ENCODE peak calls at places on chromosomes 12 and 14, in four cellular contexts. V is GM23248, O is MM.1S, L is PC-3. K is an unnamed sample.

GRCh38 chr12:97292588-97292987 is 170.0 kb upstream of the RMST start:
- DNase-seq in V (no peak), L (no peak), O (no peak), K (no peak)

GRCh38 chr12:13278249-13278787 is 81.8 kb downstream of the EMP1 start:
- DNase-seq in O (peak; percentile 65), L (peak; percentile 69), V (peak; percentile 71), K (peak; percentile 65)

GRCh38 chr12:52259850-52260249 is 14.6 kb upstream of the KRT86 start:
- DNase-seq in L (no peak), V (no peak), O (no peak), K (peak; percentile 36)

GRCh38 chr14:69573205-69573840 is 1.3 kb downstream of the CCDC177 start:
- DNase-seq in L (no peak), V (peak; percentile 33), O (no peak), K (no peak)

GRCh38 chr12:96235497-96235826 is 41.3 kb downstream of the ELK3 start:
- DNase-seq in L (no peak), O (no peak), V (no peak), K (no peak)

GRCh38 chr12:95473440-95473946 is 459 bp upstream of the METAP2 start:
- DNase-seq in V (peak; percentile 74), O (peak; percentile 39), L (peak; percentile 58), K (peak; percentile 36)

GRCh38 chr14:53850714-53851296 is 105.8 kb downstream of the BMP4 start:
- DNase-seq in V (peak; percentile 4), O (no peak), L (peak; percentile 72), K (peak; percentile 24)

GRCh38 chr12:56128669-56129209 is 672 bp downstream of the ESYT1 start:
- DNase-seq in V (peak; percentile 66), O (no peak), L (no peak), K (peak; percentile 29)

GRCh38 chr12:122421263-122421814 is 1.1 kb downstream of the CLIP1 start:
- DNase-seq in L (peak; percentile 62), V (peak; percentile 76), O (peak; percentile 14), K (peak; percentile 64)

GRCh38 chr12:46103691-46104090 is 113.3 kb upstream of the SCAF11 start:
- DNase-seq in O (no peak), V (no peak), L (no peak), K (no peak)

GRCh38 chr14:103624860-103625259 is 4.2 kb upstream of the KLC1 start:
- DNase-seq in L (peak; percentile 94), V (peak; percentile 96), O (no peak), K (peak; percentile 73)

GRCh38 chr12:42125372-42125767 is 19.3 kb downstream of the GXYLT1 start:
- DNase-seq in V (no peak), L (no peak), O (no peak), K (no peak)

GRCh38 chr14:44422699-44423098 is 84.4 kb downstream of the FSCB start:
- DNase-seq in V (no peak), L (no peak), O (no peak), K (no peak)

GRCh38 chr12:24921251-24922038 is 27.5 kb downstream of the BCAT1 start:
- DNase-seq in V (peak; percentile 78), O (no peak), L (no peak), K (no peak)

GRCh38 chr12:62516932-62517331 is 50.3 kb downstream of the MON2 start:
- DNase-seq in V (no peak), O (no peak), L (no peak), K (no peak)

GRCh38 chr12:93379432-93380308 is 1.9 kb downstream of the NUDT4 start:
- DNase-seq in V (peak; percentile 56), O (peak; percentile 23), L (peak; percentile 29), K (peak; percentile 22)

GRCh38 chr12:3431685-3432084 is 59.3 kb upstream of the PRMT8 start:
- DNase-seq in L (no peak), O (no peak), V (no peak), K (no peak)

GRCh38 chr12:74538491-74539258 is 1.0 kb downstream of the ATXN7L3B start:
- DNase-seq in V (peak; percentile 40), L (peak; percentile 26), O (peak; percentile 60), K (peak; percentile 14)

GRCh38 chr12:109160433-109160832 is 44.0 kb downstream of the ACACB start:
- DNase-seq in L (no peak), V (no peak), O (no peak), K (no peak)

GRCh38 chr14:52253503-52253902 is 14.0 kb upstream of the PTGDR start:
- DNase-seq in V (peak; percentile 61), L (peak; percentile 23), O (no peak), K (peak; percentile 25)

GRCh38 chr12:46402451-46402850 is 29.9 kb upstream of the SLC38A2 start:
- DNase-seq in O (no peak), L (peak; percentile 80), V (peak; percentile 84), K (peak; percentile 95)

GRCh38 chr12:69464433-69464832 is 5.8 kb upstream of the FRS2 start:
- DNase-seq in V (peak; percentile 57), O (no peak), L (no peak), K (no peak)

GRCh38 chr14:76953196-76953945 is 75.1 kb downstream of the IRF2BPL start:
- DNase-seq in L (peak; percentile 98), O (no peak), V (peak; percentile 93), K (peak; percentile 82)

GRCh38 chr14:33762462-33762861 is 188.4 kb downstream of the EGLN3 start:
- DNase-seq in V (peak; percentile 4), L (no peak), O (no peak), K (peak; percentile 58)

DNA sequence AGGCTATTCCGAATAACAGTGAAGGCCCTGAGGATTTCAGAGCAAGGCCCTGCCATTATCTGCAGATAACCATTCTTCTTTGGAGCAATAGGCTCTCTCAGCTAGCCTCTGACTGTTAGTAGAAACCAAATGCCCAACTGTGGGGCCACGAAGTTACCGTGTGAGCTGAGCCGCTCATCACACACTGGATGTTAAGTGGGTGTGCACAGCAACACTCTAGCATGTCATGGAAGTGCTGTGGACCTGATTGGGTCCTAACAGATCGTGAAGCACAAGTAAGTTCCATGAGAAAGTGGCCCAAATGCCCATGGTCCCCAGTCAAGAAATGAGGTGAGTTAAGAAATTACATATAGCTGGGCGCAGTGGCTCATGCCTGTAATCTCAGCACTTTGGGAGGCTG is 190.4 kb downstream of the ALG10 start:
- DNase-seq in O (no peak), V (no peak), L (no peak), K (no peak)
- TF ChIP-seq EZH2 in O (no peak), V (no peak), L (no peak), K (no peak)

DNA sequence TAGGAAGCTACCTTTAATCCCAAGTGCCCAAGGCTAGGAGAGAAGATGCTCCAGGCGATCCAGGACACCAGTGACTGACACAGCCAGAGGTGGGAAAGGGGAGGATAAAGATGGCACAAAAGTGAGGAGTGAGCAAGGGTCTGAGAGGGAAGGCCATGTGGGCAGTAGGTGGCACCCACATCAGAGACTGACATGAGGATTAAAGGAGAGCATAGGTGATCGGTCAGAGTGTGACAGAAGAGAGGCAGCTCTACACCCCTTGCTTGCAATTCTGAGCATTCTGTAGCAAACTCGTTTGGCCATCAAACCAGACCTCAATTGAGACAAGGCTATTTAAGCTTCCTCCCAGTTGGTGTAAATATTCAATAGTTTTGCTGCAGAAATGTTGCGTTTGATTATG is 724 bp upstream of the CD27 start:
- DNase-seq in L (no peak), V (no peak), O (no peak), K (no peak)
- H3K4me3 ChIP-seq in L (no peak overlapping the region), V (no peak overlapping the region), O (no peak overlapping the region), K (no peak overlapping the region)

GRCh38 chr12:51049525-51049924 is 1.4 kb downstream of the LETMD1 start:
- DNase-seq in L (no peak), V (no peak), O (no peak), K (no peak)
- H3K9ac ChIP-seq in L (peak overlapping the region; percentile 94), V (peak overlapping the region; percentile 84), O (peak overlapping the region; percentile 86), K (no peak overlapping the region)

GRCh38 chr14:95516554-95517209 is at the start of gene SYNE3:
- DNase-seq in O (peak; percentile 59), V (peak; percentile 62), L (peak; percentile 45), K (no peak)
- TF ChIP-seq EZH2 in O (no peak), V (no peak), L (no peak), K (no peak)

GRCh38 chr14:93085916-93086315 is 29.8 kb downstream of the ITPK1 start:
- DNase-seq in O (no peak), L (peak; percentile 45), V (peak; percentile 11), K (peak; percentile 42)
- H3K4me3 ChIP-seq in O (peak overlapping the region; percentile 20), L (no peak overlapping the region), V (no peak overlapping the region), K (no peak overlapping the region)

GRCh38 chr14:64464695-64465094 is 604 bp upstream of the AKAP5 start:
- DNase-seq in L (peak; percentile 25), V (no peak), O (no peak), K (no peak)
- H3K9ac ChIP-seq in L (peak overlapping the region; percentile 36), V (peak overlapping the region; percentile 49), O (peak overlapping the region; percentile 33), K (no peak overlapping the region)